ENCODE peak calls at places on chromosome 17, in four cellular contexts. One of them, this sample, is unnamed.
A peak's percentile ranks its signal among the peaks of the same experiment; 100 is the strongest.

GRCh38 chr17:63434951-63435571 is 11.0 kb downstream of the CYB561 start:
- DNase-seq in progenitor cell of endocrine pancreas: no peak
- DNase-seq in stimulated activated CD4-positive, alpha-beta T cell treated with anti-CD3 and anti-CD28 coated beads, Interleukin-1b, Interleukin-23, amount 100 ng/mL, for 24 hours: no peak
- DNase-seq in NCI-H1105: no peak
- DNase-seq in this sample: no peak

GRCh38 chr17:20992987-20993862 is 49.6 kb downstream of the USP22 start:
- DNase-seq in progenitor cell of endocrine pancreas: peak; percentile 78
- DNase-seq in stimulated activated CD4-positive, alpha-beta T cell treated with anti-CD3 and anti-CD28 coated beads, Interleukin-1b, Interleukin-23, amount 100 ng/mL, for 24 hours: peak; percentile 35
- DNase-seq in NCI-H1105: peak; percentile 57
- DNase-seq in this sample: peak; percentile 38

GRCh38 chr17:59513934-59514841 is 51.2 kb upstream of the DHX40 start:
- DNase-seq in progenitor cell of endocrine pancreas: no peak
- DNase-seq in stimulated activated CD4-positive, alpha-beta T cell treated with anti-CD3 and anti-CD28 coated beads, Interleukin-1b, Interleukin-23, amount 100 ng/mL, for 24 hours: no peak
- DNase-seq in NCI-H1105: peak; percentile 98
- DNase-seq in this sample: peak; percentile 49

GRCh38 chr17:74873874-74874614 is 1.2 kb upstream of the FDXR start:
- DNase-seq in progenitor cell of endocrine pancreas: no peak
- DNase-seq in stimulated activated CD4-positive, alpha-beta T cell treated with anti-CD3 and anti-CD28 coated beads, Interleukin-1b, Interleukin-23, amount 100 ng/mL, for 24 hours: no peak
- DNase-seq in NCI-H1105: no peak
- DNase-seq in this sample: no peak

GRCh38 chr17:41680426-41681040 is 8.2 kb upstream of the EIF1 start:
- DNase-seq in progenitor cell of endocrine pancreas: no peak
- DNase-seq in stimulated activated CD4-positive, alpha-beta T cell treated with anti-CD3 and anti-CD28 coated beads, Interleukin-1b, Interleukin-23, amount 100 ng/mL, for 24 hours: no peak
- DNase-seq in NCI-H1105: no peak
- DNase-seq in this sample: no peak

GRCh38 chr17:73770115-73770848 is 126.0 kb upstream of the SDK2 start:
- DNase-seq in progenitor cell of endocrine pancreas: no peak
- DNase-seq in stimulated activated CD4-positive, alpha-beta T cell treated with anti-CD3 and anti-CD28 coated beads, Interleukin-1b, Interleukin-23, amount 100 ng/mL, for 24 hours: no peak
- DNase-seq in NCI-H1105: peak; percentile 23
- DNase-seq in this sample: peak; percentile 59

GRCh38 chr17:74430706-74431567 is 951 bp upstream of the GPRC5C start:
- DNase-seq in progenitor cell of endocrine pancreas: peak; percentile 84
- DNase-seq in stimulated activated CD4-positive, alpha-beta T cell treated with anti-CD3 and anti-CD28 coated beads, Interleukin-1b, Interleukin-23, amount 100 ng/mL, for 24 hours: no peak
- DNase-seq in NCI-H1105: peak; percentile 41
- DNase-seq in this sample: no peak

GRCh38 chr17:46771601-46772012 is 46.9 kb downstream of the WNT3 start:
- DNase-seq in progenitor cell of endocrine pancreas: no peak
- DNase-seq in stimulated activated CD4-positive, alpha-beta T cell treated with anti-CD3 and anti-CD28 coated beads, Interleukin-1b, Interleukin-23, amount 100 ng/mL, for 24 hours: no peak
- DNase-seq in NCI-H1105: no peak
- DNase-seq in this sample: no peak

GRCh38 chr17:38326996-38327792 is 16.6 kb downstream of the GPR179 start:
- DNase-seq in progenitor cell of endocrine pancreas: no peak
- DNase-seq in stimulated activated CD4-positive, alpha-beta T cell treated with anti-CD3 and anti-CD28 coated beads, Interleukin-1b, Interleukin-23, amount 100 ng/mL, for 24 hours: no peak
- DNase-seq in NCI-H1105: no peak
- DNase-seq in this sample: no peak

GRCh38 chr17:48024149-48025039 is 13.2 kb downstream of the COPZ2 start:
- DNase-seq in progenitor cell of endocrine pancreas: no peak
- DNase-seq in stimulated activated CD4-positive, alpha-beta T cell treated with anti-CD3 and anti-CD28 coated beads, Interleukin-1b, Interleukin-23, amount 100 ng/mL, for 24 hours: no peak
- DNase-seq in NCI-H1105: peak; percentile 11
- DNase-seq in this sample: no peak

GRCh38 chr17:44348234-44348987 is 3.3 kb downstream of the GRN start:
- DNase-seq in progenitor cell of endocrine pancreas: no peak
- DNase-seq in stimulated activated CD4-positive, alpha-beta T cell treated with anti-CD3 and anti-CD28 coated beads, Interleukin-1b, Interleukin-23, amount 100 ng/mL, for 24 hours: no peak
- DNase-seq in NCI-H1105: no peak
- DNase-seq in this sample: no peak

GRCh38 chr17:40447148-40447644 is 3.9 kb downstream of the IGFBP4 start:
- DNase-seq in progenitor cell of endocrine pancreas: no peak
- DNase-seq in stimulated activated CD4-positive, alpha-beta T cell treated with anti-CD3 and anti-CD28 coated beads, Interleukin-1b, Interleukin-23, amount 100 ng/mL, for 24 hours: no peak
- DNase-seq in NCI-H1105: no peak
- DNase-seq in this sample: no peak

GRCh38 chr17:77865716-77866115 is 92.8 kb upstream of the TNRC6C start:
- DNase-seq in progenitor cell of endocrine pancreas: no peak
- DNase-seq in stimulated activated CD4-positive, alpha-beta T cell treated with anti-CD3 and anti-CD28 coated beads, Interleukin-1b, Interleukin-23, amount 100 ng/mL, for 24 hours: no peak
- DNase-seq in NCI-H1105: no peak
- DNase-seq in this sample: no peak

GRCh38 chr17:10631048-10631700 is 25.9 kb downstream of the MYH3 start:
- DNase-seq in progenitor cell of endocrine pancreas: peak; percentile 30
- DNase-seq in stimulated activated CD4-positive, alpha-beta T cell treated with anti-CD3 and anti-CD28 coated beads, Interleukin-1b, Interleukin-23, amount 100 ng/mL, for 24 hours: no peak
- DNase-seq in NCI-H1105: peak; percentile 18
- DNase-seq in this sample: no peak

GRCh38 chr17:77716289-77716929 is 242.1 kb upstream of the TNRC6C start:
- DNase-seq in progenitor cell of endocrine pancreas: no peak
- DNase-seq in stimulated activated CD4-positive, alpha-beta T cell treated with anti-CD3 and anti-CD28 coated beads, Interleukin-1b, Interleukin-23, amount 100 ng/mL, for 24 hours: no peak
- DNase-seq in NCI-H1105: no peak
- DNase-seq in this sample: no peak